ENCODE peak calls at places on chromosomes 4 and X, in six cellular contexts. One of them, this sample, is unnamed.

GRCh38 chr4:150619032-150619431 is 37.1 kb downstream of the MAB21L2 start:
- DNase-seq in GM12878: no peak
- DNase-seq in A549: no peak
- DNase-seq in IMR-90: peak
- DNase-seq in K562: no peak
- DNase-seq in HepG2: no peak
- DNase-seq in this sample: no peak

GRCh38 chrX:150990910-150991309 is 7.8 kb downstream of the HMGB3 start:
- DNase-seq in GM12878: no peak
- DNase-seq in A549: no peak
- DNase-seq in IMR-90: no peak
- DNase-seq in K562: no peak
- DNase-seq in HepG2: no peak
- DNase-seq in this sample: no peak

GRCh38 chr4:115851918-115852766 is 738.7 kb upstream of the NDST4 start:
- DNase-seq in GM12878: peak
- DNase-seq in A549: peak
- DNase-seq in IMR-90: no peak
- DNase-seq in K562: peak
- DNase-seq in HepG2: peak
- DNase-seq in this sample: peak

GRCh38 chr4:46258436-46258835 is 131.5 kb downstream of the GABRA2 start:
- DNase-seq in GM12878: no peak
- DNase-seq in A549: no peak
- DNase-seq in IMR-90: no peak
- DNase-seq in K562: no peak
- DNase-seq in HepG2: no peak
- DNase-seq in this sample: no peak

GRCh38 chrX:49199315-49199595 is 738 bp downstream of the SYP start:
- DNase-seq in GM12878: no peak
- DNase-seq in A549: no peak
- DNase-seq in IMR-90: no peak
- DNase-seq in K562: no peak
- DNase-seq in HepG2: no peak
- DNase-seq in this sample: no peak

GRCh38 chrX:20594985-20595384 is 328.3 kb upstream of the RPS6KA3 start:
- DNase-seq in GM12878: no peak
- DNase-seq in A549: peak
- DNase-seq in IMR-90: no peak
- DNase-seq in K562: no peak
- DNase-seq in HepG2: peak
- DNase-seq in this sample: peak

GRCh38 chr4:183527326-183527725 is 22.5 kb downstream of the ING2 start:
- DNase-seq in GM12878: no peak
- DNase-seq in A549: no peak
- DNase-seq in IMR-90: no peak
- DNase-seq in K562: no peak
- DNase-seq in HepG2: no peak
- DNase-seq in this sample: no peak

GRCh38 chrX:133813991-133814390 is 171.4 kb downstream of the GPC3 start:
- DNase-seq in GM12878: no peak
- DNase-seq in A549: no peak
- DNase-seq in IMR-90: no peak
- DNase-seq in K562: no peak
- DNase-seq in HepG2: no peak
- DNase-seq in this sample: no peak

GRCh38 chr4:139530833-139531427 is 25.1 kb downstream of the SETD7 start:
- DNase-seq in GM12878: no peak
- DNase-seq in A549: peak
- DNase-seq in IMR-90: no peak
- DNase-seq in K562: peak
- DNase-seq in HepG2: peak
- DNase-seq in this sample: peak

GRCh38 chrX:110421499-110422455 is 63.1 kb downstream of the RTL9 start:
- DNase-seq in GM12878: no peak
- DNase-seq in A549: no peak
- DNase-seq in IMR-90: no peak
- DNase-seq in K562: no peak
- DNase-seq in HepG2: no peak
- DNase-seq in this sample: no peak

GRCh38 chrX:112818114-112819012 is 22.3 kb downstream of the AMOT start:
- DNase-seq in GM12878: no peak
- DNase-seq in A549: no peak
- DNase-seq in IMR-90: no peak
- DNase-seq in K562: no peak
- DNase-seq in HepG2: no peak
- DNase-seq in this sample: no peak

GRCh38 chrX:67692246-67692645 is 148.4 kb downstream of the AR start:
- DNase-seq in GM12878: no peak
- DNase-seq in A549: no peak
- DNase-seq in IMR-90: peak
- DNase-seq in K562: no peak
- DNase-seq in HepG2: no peak
- DNase-seq in this sample: no peak

GRCh38 chr4:147927377-147928137 is 195.7 kb downstream of the ARHGAP10 start:
- DNase-seq in GM12878: no peak
- DNase-seq in A549: peak
- DNase-seq in IMR-90: peak
- DNase-seq in K562: no peak
- DNase-seq in HepG2: no peak
- DNase-seq in this sample: peak

GRCh38 chr4:158682071-158682470 is 10.0 kb downstream of the ETFDH start:
- DNase-seq in GM12878: no peak
- DNase-seq in A549: no peak
- DNase-seq in IMR-90: no peak
- DNase-seq in K562: no peak
- DNase-seq in HepG2: no peak
- DNase-seq in this sample: no peak

GRCh38 chr4:136863756-136864155 is 668.5 kb downstream of the PCDH18 start:
- DNase-seq in GM12878: no peak
- DNase-seq in A549: peak
- DNase-seq in IMR-90: peak
- DNase-seq in K562: no peak
- DNase-seq in HepG2: no peak
- DNase-seq in this sample: no peak

GRCh38 chr4:126859314-126859713 is 773.4 kb upstream of the INTU start:
- DNase-seq in GM12878: no peak
- DNase-seq in A549: no peak
- DNase-seq in IMR-90: no peak
- DNase-seq in K562: no peak
- DNase-seq in HepG2: no peak
- DNase-seq in this sample: no peak

GRCh38 chr4:126859872-126860271 is 772.9 kb upstream of the INTU start:
- DNase-seq in GM12878: no peak
- DNase-seq in A549: no peak
- DNase-seq in IMR-90: no peak
- DNase-seq in K562: no peak
- DNase-seq in HepG2: no peak
- DNase-seq in this sample: no peak

GRCh38 chr4:126856906-126857305 is 775.9 kb upstream of the INTU start:
- DNase-seq in GM12878: no peak
- DNase-seq in A549: no peak
- DNase-seq in IMR-90: no peak
- DNase-seq in K562: no peak
- DNase-seq in HepG2: no peak
- DNase-seq in this sample: no peak

DNA sequence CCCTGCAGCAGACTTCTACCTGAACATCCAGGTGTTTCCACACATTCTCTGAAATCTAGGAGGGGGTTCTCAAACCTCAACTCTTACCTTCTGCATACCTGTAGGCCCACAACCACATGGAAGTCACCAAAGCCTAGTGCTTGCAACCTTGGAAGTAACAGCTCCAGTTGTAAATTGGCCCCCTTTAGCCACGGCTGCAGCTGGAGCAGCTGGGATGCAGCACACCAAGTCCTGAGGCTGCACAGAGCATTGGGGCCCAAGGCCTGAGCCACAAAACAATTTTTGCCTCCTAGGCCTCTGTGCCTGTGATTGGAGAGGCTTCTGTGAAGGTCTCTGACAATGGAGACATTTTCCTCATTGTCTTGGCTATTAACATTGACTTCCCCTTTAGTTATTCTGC is 772.4 kb upstream of the INTU start:
- DNase-seq in GM12878: no peak
- DNase-seq in A549: no peak
- DNase-seq in IMR-90: no peak
- DNase-seq in K562: no peak
- DNase-seq in HepG2: no peak
- DNase-seq in this sample: no peak
- TF ChIP-seq BHLHE40 in GM12878: no peak
- TF ChIP-seq BHLHE40 in A549: no peak
- TF ChIP-seq BHLHE40 in IMR-90: no peak
- TF ChIP-seq BHLHE40 in K562: no peak
- TF ChIP-seq BHLHE40 in HepG2: no peak
- TF ChIP-seq BHLHE40 in this sample: no peak

GRCh38 chr4:32488690-32489089 is 1768.5 kb downstream of the PCDH7 start:
- DNase-seq in GM12878: no peak
- DNase-seq in A549: no peak
- DNase-seq in IMR-90: no peak
- DNase-seq in K562: no peak
- DNase-seq in HepG2: no peak
- DNase-seq in this sample: no peak

DNA sequence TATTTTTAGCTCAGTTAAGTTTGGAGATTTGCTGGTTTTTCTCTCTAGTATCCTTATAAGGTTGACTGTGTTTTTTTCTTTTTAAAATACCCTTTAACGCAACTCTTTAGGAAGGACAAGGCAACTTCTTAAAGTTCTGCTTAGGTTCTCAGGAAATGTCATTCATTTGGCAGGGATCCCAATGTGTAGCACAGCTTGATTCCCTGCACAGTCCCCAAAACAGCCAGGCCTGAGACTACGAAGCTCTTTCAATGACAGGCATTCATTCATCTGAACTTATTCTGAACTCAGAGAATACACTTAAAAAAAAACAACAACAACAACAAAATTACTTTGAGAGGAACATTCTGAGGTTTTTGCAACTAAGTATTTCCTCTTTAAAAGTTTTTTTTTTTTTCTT is 1765.8 kb downstream of the PCDH7 start:
- DNase-seq in GM12878: no peak
- DNase-seq in A549: no peak
- DNase-seq in IMR-90: no peak
- DNase-seq in K562: no peak
- DNase-seq in HepG2: no peak
- DNase-seq in this sample: no peak
- TF ChIP-seq BHLHE40 in GM12878: no peak
- TF ChIP-seq BHLHE40 in A549: no peak
- TF ChIP-seq BHLHE40 in IMR-90: no peak
- TF ChIP-seq BHLHE40 in K562: no peak
- TF ChIP-seq BHLHE40 in HepG2: no peak
- TF ChIP-seq BHLHE40 in this sample: no peak

GRCh38 chr4:85783483-85783882 is 308.5 kb downstream of the ARHGAP24 start:
- DNase-seq in GM12878: no peak
- DNase-seq in A549: no peak
- DNase-seq in IMR-90: peak
- DNase-seq in K562: no peak
- DNase-seq in HepG2: no peak
- DNase-seq in this sample: no peak
- TF ChIP-seq BHLHE40 in GM12878: no peak
- TF ChIP-seq BHLHE40 in A549: no peak
- TF ChIP-seq BHLHE40 in IMR-90: peak
- TF ChIP-seq BHLHE40 in K562: no peak
- TF ChIP-seq BHLHE40 in HepG2: no peak
- TF ChIP-seq BHLHE40 in this sample: no peak

DNA sequence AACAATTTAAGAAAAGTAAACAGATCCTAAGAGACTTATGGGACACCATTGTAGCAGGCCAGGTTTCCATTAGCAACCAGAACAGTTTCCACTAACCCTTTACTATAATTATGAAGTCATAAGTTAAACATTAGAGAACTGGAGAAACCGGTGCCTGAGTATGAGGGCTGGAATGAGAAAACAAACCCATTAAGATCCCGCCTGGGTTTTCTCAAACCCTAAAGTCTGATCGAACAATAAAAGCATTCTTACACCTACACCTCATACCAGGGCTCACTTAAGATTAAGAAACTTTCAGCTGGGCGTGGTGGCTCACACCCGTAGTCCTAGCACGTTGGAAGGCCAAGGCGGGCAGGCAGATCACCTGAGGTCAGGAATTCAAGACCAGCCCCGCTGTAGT is 13.7 kb upstream of the DHX15 start:
- DNase-seq in GM12878: no peak
- DNase-seq in A549: peak
- DNase-seq in IMR-90: peak
- DNase-seq in K562: no peak
- DNase-seq in HepG2: peak
- DNase-seq in this sample: no peak
- TF ChIP-seq BHLHE40 in GM12878: no peak
- TF ChIP-seq BHLHE40 in A549: no peak
- TF ChIP-seq BHLHE40 in IMR-90: no peak
- TF ChIP-seq BHLHE40 in K562: no peak
- TF ChIP-seq BHLHE40 in HepG2: no peak
- TF ChIP-seq BHLHE40 in this sample: no peak

GRCh38 chr4:135724426-135724825 is 1522.8 kb upstream of the PABPC4L start:
- DNase-seq in GM12878: no peak
- DNase-seq in A549: no peak
- DNase-seq in IMR-90: no peak
- DNase-seq in K562: no peak
- DNase-seq in HepG2: no peak
- DNase-seq in this sample: no peak
- TF ChIP-seq BHLHE40 in GM12878: no peak
- TF ChIP-seq BHLHE40 in A549: no peak
- TF ChIP-seq BHLHE40 in IMR-90: no peak
- TF ChIP-seq BHLHE40 in K562: no peak
- TF ChIP-seq BHLHE40 in HepG2: no peak
- TF ChIP-seq BHLHE40 in this sample: no peak

GRCh38 chrX:72714471-72714916 is 388 bp upstream of the PHKA1 start:
- DNase-seq in GM12878: no peak
- DNase-seq in A549: peak
- DNase-seq in IMR-90: peak
- DNase-seq in K562: no peak
- DNase-seq in HepG2: peak
- DNase-seq in this sample: peak
- TF ChIP-seq BHLHE40 in GM12878: no peak
- TF ChIP-seq BHLHE40 in A549: no peak
- TF ChIP-seq BHLHE40 in IMR-90: no peak
- TF ChIP-seq BHLHE40 in K562: no peak
- TF ChIP-seq BHLHE40 in HepG2: no peak
- TF ChIP-seq BHLHE40 in this sample: no peak

This sample was measured in HEK293T.